ENCODE peak calls at places on chromosomes 12 and 14, in four cellular contexts. One of them, this sample, is unnamed.

GRCh38 chr12:115267891-115268290 is 583.9 kb upstream of the TBX3 start:
- DNase-seq in activated T-cell treated with anti-CD3 and anti-CD28 coated beads for 1 hour: no peak
- DNase-seq in stimulated activated CD4-positive, alpha-beta T cell treated with anti-CD3 and anti-CD28 coated beads, Interleukin-15, amount 100 ng/mL, for 24 hours: no peak
- DNase-seq in Right ventricle myocardium inferior: no peak
- DNase-seq in this sample: no peak

GRCh38 chr12:129186952-129187351 is 333.7 kb downstream of the GLT1D1 start:
- DNase-seq in stimulated activated CD4-positive, alpha-beta T cell treated with anti-CD3 and anti-CD28 coated beads, Interleukin-15, amount 100 ng/mL, for 24 hours: no peak
- DNase-seq in activated T-cell treated with anti-CD3 and anti-CD28 coated beads for 1 hour: no peak
- DNase-seq in Right ventricle myocardium inferior: no peak
- DNase-seq in this sample: peak; percentile 1

GRCh38 chr14:20610002-20610765 is 19.0 kb upstream of the RNASE12 start:
- DNase-seq in Right ventricle myocardium inferior: peak; percentile 87
- DNase-seq in activated T-cell treated with anti-CD3 and anti-CD28 coated beads for 1 hour: peak; percentile 59
- DNase-seq in stimulated activated CD4-positive, alpha-beta T cell treated with anti-CD3 and anti-CD28 coated beads, Interleukin-15, amount 100 ng/mL, for 24 hours: peak; percentile 90
- DNase-seq in this sample: peak; percentile 65

GRCh38 chr14:104040539-104040938 is 45.0 kb upstream of the ASPG start:
- DNase-seq in activated T-cell treated with anti-CD3 and anti-CD28 coated beads for 1 hour: no peak
- DNase-seq in stimulated activated CD4-positive, alpha-beta T cell treated with anti-CD3 and anti-CD28 coated beads, Interleukin-15, amount 100 ng/mL, for 24 hours: no peak
- DNase-seq in Right ventricle myocardium inferior: no peak
- DNase-seq in this sample: no peak

GRCh38 chr12:117188961-117189724 is 1.1 kb downstream of the FBXO21 start:
- DNase-seq in stimulated activated CD4-positive, alpha-beta T cell treated with anti-CD3 and anti-CD28 coated beads, Interleukin-15, amount 100 ng/mL, for 24 hours: no peak
- DNase-seq in Right ventricle myocardium inferior: no peak
- DNase-seq in activated T-cell treated with anti-CD3 and anti-CD28 coated beads for 1 hour: no peak
- DNase-seq in this sample: no peak

GRCh38 chr12:90305379-90305778 is 596.7 kb upstream of the ATP2B1 start:
- DNase-seq in stimulated activated CD4-positive, alpha-beta T cell treated with anti-CD3 and anti-CD28 coated beads, Interleukin-15, amount 100 ng/mL, for 24 hours: no peak
- DNase-seq in Right ventricle myocardium inferior: no peak
- DNase-seq in activated T-cell treated with anti-CD3 and anti-CD28 coated beads for 1 hour: no peak
- DNase-seq in this sample: no peak

GRCh38 chr12:33253123-33253522 is 186.5 kb downstream of the SYT10 start:
- DNase-seq in Right ventricle myocardium inferior: no peak
- DNase-seq in stimulated activated CD4-positive, alpha-beta T cell treated with anti-CD3 and anti-CD28 coated beads, Interleukin-15, amount 100 ng/mL, for 24 hours: no peak
- DNase-seq in activated T-cell treated with anti-CD3 and anti-CD28 coated beads for 1 hour: no peak
- DNase-seq in this sample: no peak

GRCh38 chr14:92578511-92578910 is 64.9 kb downstream of the RIN3 start:
- DNase-seq in Right ventricle myocardium inferior: no peak
- DNase-seq in activated T-cell treated with anti-CD3 and anti-CD28 coated beads for 1 hour: no peak
- DNase-seq in stimulated activated CD4-positive, alpha-beta T cell treated with anti-CD3 and anti-CD28 coated beads, Interleukin-15, amount 100 ng/mL, for 24 hours: no peak
- DNase-seq in this sample: no peak

GRCh38 chr12:84585996-84586395 is 326.6 kb downstream of the SLC6A15 start:
- DNase-seq in stimulated activated CD4-positive, alpha-beta T cell treated with anti-CD3 and anti-CD28 coated beads, Interleukin-15, amount 100 ng/mL, for 24 hours: no peak
- DNase-seq in activated T-cell treated with anti-CD3 and anti-CD28 coated beads for 1 hour: no peak
- DNase-seq in Right ventricle myocardium inferior: no peak
- DNase-seq in this sample: no peak

GRCh38 chr12:11593013-11593412 is 56.5 kb upstream of the ETV6 start:
- DNase-seq in activated T-cell treated with anti-CD3 and anti-CD28 coated beads for 1 hour: no peak
- DNase-seq in Right ventricle myocardium inferior: no peak
- DNase-seq in stimulated activated CD4-positive, alpha-beta T cell treated with anti-CD3 and anti-CD28 coated beads, Interleukin-15, amount 100 ng/mL, for 24 hours: no peak
- DNase-seq in this sample: no peak

GRCh38 chr14:60775296-60775695 is 40.7 kb downstream of the MNAT1 start:
- DNase-seq in Right ventricle myocardium inferior: no peak
- DNase-seq in activated T-cell treated with anti-CD3 and anti-CD28 coated beads for 1 hour: no peak
- DNase-seq in stimulated activated CD4-positive, alpha-beta T cell treated with anti-CD3 and anti-CD28 coated beads, Interleukin-15, amount 100 ng/mL, for 24 hours: no peak
- DNase-seq in this sample: no peak

GRCh38 chr14:68141531-68142088 is 322.0 kb downstream of the RAD51B start:
- DNase-seq in Right ventricle myocardium inferior: no peak
- DNase-seq in activated T-cell treated with anti-CD3 and anti-CD28 coated beads for 1 hour: no peak
- DNase-seq in stimulated activated CD4-positive, alpha-beta T cell treated with anti-CD3 and anti-CD28 coated beads, Interleukin-15, amount 100 ng/mL, for 24 hours: no peak
- DNase-seq in this sample: no peak

GRCh38 chr12:57181561-57182155 is 34.2 kb upstream of the LRP1-AS start:
- DNase-seq in activated T-cell treated with anti-CD3 and anti-CD28 coated beads for 1 hour: no peak
- DNase-seq in Right ventricle myocardium inferior: no peak
- DNase-seq in stimulated activated CD4-positive, alpha-beta T cell treated with anti-CD3 and anti-CD28 coated beads, Interleukin-15, amount 100 ng/mL, for 24 hours: no peak
- DNase-seq in this sample: no peak

GRCh38 chr14:100348253-100348729 is 25.2 kb downstream of the SLC25A47 start:
- DNase-seq in activated T-cell treated with anti-CD3 and anti-CD28 coated beads for 1 hour: no peak
- DNase-seq in stimulated activated CD4-positive, alpha-beta T cell treated with anti-CD3 and anti-CD28 coated beads, Interleukin-15, amount 100 ng/mL, for 24 hours: no peak
- DNase-seq in Right ventricle myocardium inferior: no peak
- DNase-seq in this sample: no peak

GRCh38 chr12:66055837-66056319 is 74.7 kb downstream of the LLPH start:
- DNase-seq in activated T-cell treated with anti-CD3 and anti-CD28 coated beads for 1 hour: no peak
- DNase-seq in stimulated activated CD4-positive, alpha-beta T cell treated with anti-CD3 and anti-CD28 coated beads, Interleukin-15, amount 100 ng/mL, for 24 hours: no peak
- DNase-seq in Right ventricle myocardium inferior: no peak
- DNase-seq in this sample: no peak

GRCh38 chr12:76670776-76671175 is 93.1 kb upstream of the ZDHHC17 start:
- DNase-seq in Right ventricle myocardium inferior: no peak
- DNase-seq in stimulated activated CD4-positive, alpha-beta T cell treated with anti-CD3 and anti-CD28 coated beads, Interleukin-15, amount 100 ng/mL, for 24 hours: no peak
- DNase-seq in activated T-cell treated with anti-CD3 and anti-CD28 coated beads for 1 hour: no peak
- DNase-seq in this sample: no peak